ENCODE peak calls at places on chromosomes 13 and 19, in ten cellular contexts. E is HepG2, D is RWPE2, Q is psoas muscle, B is left lung, G is left lobe of liver, S is heart left ventricle, J is heart right ventricle, X is right lobe of liver, H is left cardiac atrium. V is an unnamed sample.

GRCh38 chr13:102856603-102857002 is 10.8 kb downstream of the ERCC5 start:
- ATAC-seq in H (peak), E (no peak), B (peak), Q (peak), X (peak), D (no peak), S (peak), J (peak), G (peak), V (no peak)

GRCh38 chr13:39201075-39201630 is 162.9 kb downstream of the NHLRC3 start:
- ATAC-seq in H (no peak), J (peak), X (no peak), S (no peak), Q (no peak), G (no peak), D (no peak), E (no peak), B (no peak), V (no peak)

GRCh38 chr19:46021531-46022041 is 1.3 kb downstream of the PGLYRP1 start:
- ATAC-seq in J (no peak), H (no peak), G (no peak), D (peak), Q (no peak), B (peak), E (no peak), S (no peak), X (no peak), V (no peak)

GRCh38 chr19:40139533-40140287 is 49.0 kb upstream of the ZNF780A start:
- ATAC-seq in E (no peak), X (peak), S (no peak), Q (peak), J (no peak), G (peak), H (no peak), B (peak), D (no peak), V (no peak)

GRCh38 chr13:106104281-106104901 is 431.1 kb downstream of the EFNB2 start:
- ATAC-seq in G (no peak), B (peak), J (no peak), Q (no peak), S (no peak), H (no peak), X (no peak), E (no peak), D (peak), V (no peak)

GRCh38 chr13:23160241-23161175 is 20.3 kb upstream of the SGCG start:
- ATAC-seq in E (no peak), H (peak), B (peak), D (no peak), X (no peak), G (no peak), Q (peak), S (no peak), J (no peak), V (peak)

GRCh38 chr19:45206328-45206727 is 27.7 kb downstream of the BLOC1S3 start:
- ATAC-seq in S (no peak), Q (no peak), H (no peak), G (no peak), X (no peak), E (no peak), B (no peak), D (no peak), J (no peak), V (no peak)

GRCh38 chr19:53037101-53038097 is 7.1 kb upstream of the ERVV-2 start:
- ATAC-seq in J (peak), X (no peak), D (peak), H (peak), Q (no peak), S (no peak), G (no peak), E (no peak), B (peak), V (no peak)

GRCh38 chr19:47417746-47418594 is 1.4 kb downstream of the MEIS3 start:
- ATAC-seq in Q (no peak), G (no peak), E (no peak), J (no peak), S (no peak), B (no peak), H (no peak), X (no peak), D (peak), V (no peak)

GRCh38 chr13:99281811-99282263 is 23.7 kb upstream of the GPR18 start:
- ATAC-seq in Q (peak), B (peak), X (peak), S (peak), D (no peak), G (peak), H (peak), E (no peak), J (peak), V (peak)

GRCh38 chr13:39602614-39603366 is at the start of gene LHFPL6:
- ATAC-seq in G (peak), X (peak), J (peak), H (peak), S (peak), Q (peak), D (peak), E (peak), B (peak), V (peak)

GRCh38 chr13:114314074-114314912 is at the start of gene CHAMP1:
- ATAC-seq in Q (peak), S (peak), G (peak), D (peak), B (peak), E (peak), H (peak), X (peak), J (peak), V (peak)

GRCh38 chr19:13804830-13805683 is 9.8 kb downstream of the ZSWIM4 start:
- ATAC-seq in D (no peak), G (no peak), H (peak), J (peak), S (peak), X (peak), B (no peak), Q (peak), E (peak), V (no peak)

GRCh38 chr13:75558130-75558840 is 8.7 kb downstream of the UCHL3 start:
- ATAC-seq in X (no peak), J (no peak), H (no peak), B (no peak), Q (no peak), D (no peak), S (no peak), G (no peak), E (no peak), V (no peak)

GRCh38 chr19:37973666-37974065 is 66.7 kb downstream of the SIPA1L3 start:
- ATAC-seq in E (no peak), X (no peak), B (no peak), S (no peak), G (no peak), J (no peak), D (no peak), Q (no peak), H (no peak), V (no peak)

GRCh38 chr19:45171211-45171623 is 6.8 kb downstream of the TRAPPC6A start:
- ATAC-seq in B (no peak), D (no peak), X (peak), E (peak), Q (no peak), H (peak), G (peak), J (peak), S (peak), V (peak)

V was measured in gastroesophageal sphincter.